ENCODE peak calls at places on chromosomes 1 and 21, in six cellular contexts. H is stimulated activated effector memory CD8-positive, alpha-beta T cell treated with anti-CD3 and anti-CD28 coated beads, Interleukin-12 subunit alpha, Interleukin-12 subunit beta, amount 100 ng/mL, for 72 hours; T is esophagus squamous epithelium; L is CD8-positive, alpha-beta T cell; K is stimulated activated CD4-positive, alpha-beta T cell treated with anti-CD3 and anti-CD28 coated beads, Interleukin-12 subunit alpha, Interleukin-12 subunit beta, amount 100 ng/mL, for 4 hours; C is activated CD8-positive, alpha-beta memory T cell treated with anti-CD3 and anti-CD28 coated beads for 48 hours. E is an unnamed sample.

GRCh38 chr1:9245661-9246060 is 11.1 kb downstream of the H6PD start:
- DNase-seq in H (no peak), T (no peak), L (no peak), K (no peak), C (no peak), E (no peak)

GRCh38 chr21:23936224-23936623 is 1671.1 kb downstream of the MRPL39 start:
- DNase-seq in H (no peak), T (no peak), L (no peak), K (no peak), C (no peak), E (no peak)

GRCh38 chr1:184208622-184209021 is 157.1 kb downstream of the TSEN15 start:
- DNase-seq in H (no peak), T (no peak), L (no peak), K (no peak), C (no peak), E (no peak)

GRCh38 chr1:46816930-46817329 is 18.1 kb downstream of the CYP4B1 start:
- DNase-seq in H (no peak), T (no peak), L (no peak), K (no peak), C (no peak), E (no peak)

GRCh38 chr1:113937146-113937545 is 8.0 kb downstream of the HIPK1 start:
- DNase-seq in H (no peak), T (no peak), L (no peak), K (no peak), C (no peak), E (no peak)

GRCh38 chr1:18238190-18238589 is 130.6 kb downstream of the IGSF21 start:
- DNase-seq in H (no peak), T (no peak), L (no peak), K (no peak), C (no peak), E (no peak)

GRCh38 chr1:111804736-111805135 is 49.0 kb downstream of the DDX20 start:
- DNase-seq in H (no peak), T (no peak), L (no peak), K (no peak), C (no peak), E (no peak)

GRCh38 chr1:181251001-181251712 is 162.7 kb downstream of the IER5 start:
- DNase-seq in H (no peak), T (no peak), L (no peak), K (no peak), C (no peak), E (no peak)

GRCh38 chr1:14980801-14981200 is 172.7 kb upstream of the TMEM51 start:
- DNase-seq in H (no peak), T (no peak), L (no peak), K (no peak), C (no peak), E (no peak)

GRCh38 chr1:234610582-234611152 is 689 bp upstream of the IRF2BP2 start:
- DNase-seq in H (peak), T (peak), L (peak), K (peak), C (peak), E (peak)

E was measured in AG09319.